ENCODE peak calls at places on chromosomes 6 and 20, in four cellular contexts. Z, F, R and Y are unnamed samples.

GRCh38 chr20:573414-574296 is 30.1 kb upstream of the CSNK2A1 start:
- DNase-seq in F (no peak), Z (no peak), R (no peak), Y (no peak)

GRCh38 chr20:3116341-3116740 is 31.8 kb upstream of the AVP start:
- DNase-seq in R (no peak), F (no peak), Z (no peak), Y (no peak)

GRCh38 chr20:21397341-21398108 is at the start of gene NKX2-4:
- DNase-seq in F (no peak), R (no peak), Z (no peak), Y (no peak)

GRCh38 chr20:1816384-1817381 is 78.5 kb upstream of the SIRPA start:
- DNase-seq in Z (peak), F (no peak), R (no peak), Y (peak)

GRCh38 chr6:128655978-128656498 is 135.6 kb upstream of the PTPRK start:
- DNase-seq in R (peak), F (peak), Z (no peak), Y (peak)

GRCh38 chr6:37047933-37048850 is 42.7 kb downstream of the FGD2 start:
- DNase-seq in F (no peak), Z (no peak), R (no peak), Y (no peak)

GRCh38 chr20:62523473-62524203 is 47.8 kb upstream of the GATA5 start:
- DNase-seq in Z (no peak), F (no peak), R (peak), Y (peak)

GRCh38 chr6:163354779-163355431 is 59.6 kb upstream of the QKI start:
- DNase-seq in Z (peak), F (no peak), R (no peak), Y (no peak)

GRCh38 chr6:132643547-132643946 is 15.4 kb downstream of the TAAR1 start:
- DNase-seq in Z (no peak), R (no peak), F (no peak), Y (no peak)